ENCODE peak calls at places on chromosomes 11 and 22, in five cellular contexts. One of them, this sample, is unnamed.

GRCh38 chr22:17087176-17088131 is 2.7 kb downstream of the IL17RA start:
- DNase-seq in mammary epithelial cell: no peak
- DNase-seq in esophagus squamous epithelium: no peak
- DNase-seq in body of pancreas: no peak
- DNase-seq in heart left ventricle: no peak
- DNase-seq in this sample: no peak

GRCh38 chr11:9803685-9804413 is 140.0 kb downstream of the SWAP70 start:
- DNase-seq in mammary epithelial cell: no peak
- DNase-seq in esophagus squamous epithelium: no peak
- DNase-seq in body of pancreas: no peak
- DNase-seq in heart left ventricle: no peak
- DNase-seq in this sample: no peak

GRCh38 chr11:114080219-114080618 is 20.7 kb downstream of the ZBTB16 start:
- DNase-seq in mammary epithelial cell: no peak
- DNase-seq in esophagus squamous epithelium: no peak
- DNase-seq in body of pancreas: peak; percentile 25
- DNase-seq in heart left ventricle: peak; percentile 66
- DNase-seq in this sample: no peak

GRCh38 chr11:78449866-78450265 is 32.2 kb upstream of the GAB2 start:
- DNase-seq in mammary epithelial cell: no peak
- DNase-seq in esophagus squamous epithelium: no peak
- DNase-seq in body of pancreas: no peak
- DNase-seq in heart left ventricle: no peak
- DNase-seq in this sample: no peak

GRCh38 chr22:19429950-19430889 is 1.3 kb downstream of the HIRA start:
- DNase-seq in mammary epithelial cell: peak; percentile 46
- DNase-seq in esophagus squamous epithelium: no peak
- DNase-seq in body of pancreas: peak; percentile 24
- DNase-seq in heart left ventricle: peak; percentile 35
- DNase-seq in this sample: no peak

GRCh38 chr11:100925935-100926334 is 203.7 kb downstream of the PGR start:
- DNase-seq in mammary epithelial cell: peak; percentile 60
- DNase-seq in esophagus squamous epithelium: no peak
- DNase-seq in body of pancreas: no peak
- DNase-seq in heart left ventricle: no peak
- DNase-seq in this sample: no peak

GRCh38 chr22:36808611-36809344 is 8.1 kb downstream of the PVALB start:
- DNase-seq in mammary epithelial cell: no peak
- DNase-seq in esophagus squamous epithelium: no peak
- DNase-seq in body of pancreas: no peak
- DNase-seq in heart left ventricle: no peak
- DNase-seq in this sample: no peak

GRCh38 chr11:289706-290620 is 1.0 kb downstream of the PGGHG start:
- DNase-seq in mammary epithelial cell: no peak
- DNase-seq in esophagus squamous epithelium: no peak
- DNase-seq in body of pancreas: peak; percentile 37
- DNase-seq in heart left ventricle: peak; percentile 25
- DNase-seq in this sample: no peak

GRCh38 chr11:103624708-103625623 is 411.5 kb upstream of the DDI1 start:
- DNase-seq in mammary epithelial cell: peak; percentile 70
- DNase-seq in esophagus squamous epithelium: no peak
- DNase-seq in body of pancreas: no peak
- DNase-seq in heart left ventricle: peak; percentile 36
- DNase-seq in this sample: no peak

DNA sequence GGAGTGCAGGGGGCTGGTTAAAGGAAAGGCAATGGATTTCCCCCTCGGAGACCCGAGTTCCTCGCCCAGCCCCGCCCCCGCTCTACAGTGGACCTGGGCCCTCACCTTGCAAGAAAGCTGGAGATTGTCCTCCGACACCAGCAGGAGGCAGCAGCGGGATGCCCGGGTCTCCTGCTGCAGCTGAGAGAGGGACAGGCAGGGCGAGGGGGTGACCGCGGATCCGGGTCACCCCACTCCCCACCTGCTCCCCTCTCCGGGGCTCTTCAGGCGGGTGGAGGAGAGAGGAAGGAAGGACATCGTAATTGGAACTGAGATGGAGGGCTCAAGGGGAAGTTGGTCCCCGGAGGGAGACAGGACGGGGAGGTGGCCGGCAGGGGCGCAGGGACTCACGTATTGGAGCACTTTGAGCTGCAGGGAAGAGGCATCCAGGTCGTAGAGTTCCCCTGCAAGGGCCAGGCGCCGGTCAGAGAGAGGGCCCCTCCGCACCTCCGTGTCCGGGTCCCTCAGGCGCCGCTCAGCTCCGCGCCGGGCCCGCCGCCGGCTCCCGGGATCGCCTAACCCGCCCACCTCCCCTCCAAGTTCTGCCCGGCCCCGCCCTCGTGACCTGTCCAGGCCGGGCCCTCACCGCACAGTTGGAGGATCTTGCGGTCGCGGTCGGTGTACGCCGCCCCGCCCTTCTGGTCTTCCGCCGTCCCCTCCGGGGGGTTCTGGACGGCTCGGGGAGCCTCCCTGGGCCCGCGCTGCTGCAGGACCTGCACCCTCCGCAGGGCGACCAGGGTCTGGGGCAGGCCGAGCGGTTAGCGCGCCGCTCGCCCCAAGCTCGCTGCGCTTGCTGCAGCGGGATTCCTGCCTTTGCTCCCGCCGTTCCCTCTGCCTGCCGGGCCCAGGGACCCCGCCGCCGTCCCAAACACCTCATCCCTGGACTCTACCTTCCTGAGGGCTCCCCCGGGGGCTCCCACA is 84.1 kb downstream of the PDE2A start:
- DNase-seq in mammary epithelial cell: no peak
- DNase-seq in esophagus squamous epithelium: no peak
- DNase-seq in body of pancreas: peak; percentile 57
- DNase-seq in heart left ventricle: peak; percentile 46
- DNase-seq in this sample: no peak
- H3K4me3 ChIP-seq in mammary epithelial cell: no peak overlapping the region
- H3K4me3 ChIP-seq in esophagus squamous epithelium: no peak overlapping the region
- H3K4me3 ChIP-seq in body of pancreas: peak overlapping the region; percentile 31
- H3K4me3 ChIP-seq in heart left ventricle: peak overlapping the region; percentile 40
- H3K4me3 ChIP-seq in this sample: peak overlapping the region; percentile 54

GRCh38 chr11:133955091-133955846 is 1.5 kb downstream of the IGSF9B start:
- DNase-seq in mammary epithelial cell: no peak
- DNase-seq in esophagus squamous epithelium: no peak
- DNase-seq in body of pancreas: no peak
- DNase-seq in heart left ventricle: peak; percentile 90
- DNase-seq in this sample: peak; percentile 93

GRCh38 chr11:133956650-133957633 is at the start of gene IGSF9B:
- DNase-seq in mammary epithelial cell: peak; percentile 88
- DNase-seq in esophagus squamous epithelium: no peak
- DNase-seq in body of pancreas: peak; percentile 91
- DNase-seq in heart left ventricle: peak; percentile 89
- DNase-seq in this sample: peak; percentile 92

GRCh38 chr11:133957926-133958325 is 1.2 kb upstream of the IGSF9B start:
- DNase-seq in mammary epithelial cell: no peak
- DNase-seq in esophagus squamous epithelium: no peak
- DNase-seq in body of pancreas: no peak
- DNase-seq in heart left ventricle: peak; percentile 15
- DNase-seq in this sample: no peak

GRCh38 chr11:133953999-133954398 is 2.8 kb downstream of the IGSF9B start:
- DNase-seq in mammary epithelial cell: no peak
- DNase-seq in esophagus squamous epithelium: no peak
- DNase-seq in body of pancreas: no peak
- DNase-seq in heart left ventricle: no peak
- DNase-seq in this sample: no peak

GRCh38 chr11:133955945-133956421 is 785 bp downstream of the IGSF9B start:
- DNase-seq in mammary epithelial cell: no peak
- DNase-seq in esophagus squamous epithelium: no peak
- DNase-seq in body of pancreas: no peak
- DNase-seq in heart left ventricle: no peak
- DNase-seq in this sample: no peak
- H3K27me3 ChIP-seq in mammary epithelial cell: peaks cover 13% of the 10 kb centered on the region
- H3K27me3 ChIP-seq in esophagus squamous epithelium: peaks cover 87% of the 10 kb centered on the region
- H3K27me3 ChIP-seq in body of pancreas: peaks cover 14% of the 10 kb centered on the region
- H3K27me3 ChIP-seq in heart left ventricle: peaks cover 22% of the 10 kb centered on the region
- H3K27me3 ChIP-seq in this sample: no peaks in the 10 kb centered on the region

GRCh38 chr11:58787903-58788302 is 56.2 kb upstream of the GLYAT start:
- DNase-seq in mammary epithelial cell: peak; percentile 80
- DNase-seq in esophagus squamous epithelium: no peak
- DNase-seq in body of pancreas: no peak
- DNase-seq in heart left ventricle: no peak
- DNase-seq in this sample: no peak

GRCh38 chr11:58782066-58782465 is 50.3 kb upstream of the GLYAT start:
- DNase-seq in mammary epithelial cell: no peak
- DNase-seq in esophagus squamous epithelium: no peak
- DNase-seq in body of pancreas: no peak
- DNase-seq in heart left ventricle: no peak
- DNase-seq in this sample: no peak

GRCh38 chr11:58786693-58787092 is 55.0 kb upstream of the GLYAT start:
- DNase-seq in mammary epithelial cell: no peak
- DNase-seq in esophagus squamous epithelium: no peak
- DNase-seq in body of pancreas: no peak
- DNase-seq in heart left ventricle: no peak
- DNase-seq in this sample: no peak

GRCh38 chr11:58788355-58789023 is 56.0 kb downstream of the GLYATL2 start:
- DNase-seq in mammary epithelial cell: peak; percentile 77
- DNase-seq in esophagus squamous epithelium: no peak
- DNase-seq in body of pancreas: peak; percentile 54
- DNase-seq in heart left ventricle: peak; percentile 29
- DNase-seq in this sample: no peak

GRCh38 chr11:58784995-58785394 is 53.3 kb upstream of the GLYAT start:
- DNase-seq in mammary epithelial cell: no peak
- DNase-seq in esophagus squamous epithelium: no peak
- DNase-seq in body of pancreas: no peak
- DNase-seq in heart left ventricle: no peak
- DNase-seq in this sample: no peak
- H3K36me3 ChIP-seq in mammary epithelial cell: no peaks in the 10 kb centered on the region
- H3K36me3 ChIP-seq in esophagus squamous epithelium: no peaks in the 10 kb centered on the region
- H3K36me3 ChIP-seq in body of pancreas: no peaks in the 10 kb centered on the region
- H3K36me3 ChIP-seq in heart left ventricle: no peaks in the 10 kb centered on the region
- H3K36me3 ChIP-seq in this sample: no peaks in the 10 kb centered on the region

GRCh38 chr11:123742778-123743177 is 1.3 kb upstream of the ZNF202 start:
- DNase-seq in mammary epithelial cell: no peak
- DNase-seq in esophagus squamous epithelium: no peak
- DNase-seq in body of pancreas: no peak
- DNase-seq in heart left ventricle: no peak
- DNase-seq in this sample: no peak
- H3K4me3 ChIP-seq in mammary epithelial cell: no peak overlapping the region
- H3K4me3 ChIP-seq in esophagus squamous epithelium: no peak overlapping the region
- H3K4me3 ChIP-seq in body of pancreas: no peak overlapping the region
- H3K4me3 ChIP-seq in heart left ventricle: peak overlapping the region; percentile 94
- H3K4me3 ChIP-seq in this sample: peak overlapping the region; percentile 90

GRCh38 chr22:22534604-22535415 is 14.7 kb upstream of the ZNF280A start:
- DNase-seq in mammary epithelial cell: no peak
- DNase-seq in esophagus squamous epithelium: no peak
- DNase-seq in body of pancreas: no peak
- DNase-seq in heart left ventricle: no peak
- DNase-seq in this sample: no peak
- H3K27me3 ChIP-seq in mammary epithelial cell: no peaks in the 10 kb centered on the region
- H3K27me3 ChIP-seq in esophagus squamous epithelium: peaks cover 11% of the 10 kb centered on the region
- H3K27me3 ChIP-seq in body of pancreas: no peaks in the 10 kb centered on the region
- H3K27me3 ChIP-seq in heart left ventricle: no peaks in the 10 kb centered on the region
- H3K27me3 ChIP-seq in this sample: no peaks in the 10 kb centered on the region

DNA sequence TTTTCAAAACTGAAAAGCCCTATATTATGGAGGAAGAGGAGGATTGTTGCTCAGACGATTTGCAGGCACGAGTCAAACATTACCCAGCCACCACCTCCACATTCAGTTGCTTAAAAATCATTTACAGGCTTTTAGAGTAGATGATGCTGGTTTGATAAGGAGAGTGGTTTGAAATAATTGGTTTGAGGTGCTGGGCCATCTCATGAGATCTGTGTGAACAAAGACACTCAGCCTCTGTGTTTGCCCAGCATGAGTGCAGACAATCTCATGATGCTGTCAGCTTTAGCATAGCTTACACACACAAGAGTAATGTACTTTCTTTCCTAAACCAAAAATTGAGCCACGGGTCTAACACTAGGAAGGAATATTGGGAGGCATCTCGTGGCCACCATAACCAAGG is 4.3 kb downstream of the SLC43A3 start:
- DNase-seq in mammary epithelial cell: no peak
- DNase-seq in esophagus squamous epithelium: no peak
- DNase-seq in body of pancreas: no peak
- DNase-seq in heart left ventricle: no peak
- DNase-seq in this sample: no peak
- H3K36me3 ChIP-seq in mammary epithelial cell: peaks cover 9% of the 10 kb centered on the region
- H3K36me3 ChIP-seq in esophagus squamous epithelium: peaks cover 9% of the 10 kb centered on the region
- H3K36me3 ChIP-seq in body of pancreas: no peaks in the 10 kb centered on the region
- H3K36me3 ChIP-seq in heart left ventricle: no peaks in the 10 kb centered on the region
- H3K36me3 ChIP-seq in this sample: peaks cover 12% of the 10 kb centered on the region

GRCh38 chr11:117130879-117131278 is 13.2 kb upstream of the PAFAH1B2 start:
- DNase-seq in mammary epithelial cell: no peak
- DNase-seq in esophagus squamous epithelium: no peak
- DNase-seq in body of pancreas: no peak
- DNase-seq in heart left ventricle: no peak
- DNase-seq in this sample: no peak

DNA sequence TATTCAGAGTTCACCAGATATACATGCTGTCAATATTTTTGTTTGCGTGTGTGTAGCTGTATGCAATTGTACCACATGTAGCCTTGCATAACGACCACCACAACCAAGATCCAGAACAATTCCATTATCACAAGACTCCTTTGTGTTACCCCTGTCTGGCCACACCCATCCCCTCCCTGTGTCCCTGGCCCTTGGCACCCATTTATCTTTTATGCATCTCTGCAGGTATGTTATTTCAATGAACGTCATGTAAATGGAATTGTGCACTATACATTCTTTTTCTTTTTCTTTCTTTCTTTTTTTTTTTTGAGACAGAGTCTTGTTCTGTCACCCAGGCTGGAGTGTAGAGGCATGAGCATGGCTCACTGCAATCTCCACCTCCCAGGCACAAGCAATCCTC is 9.7 kb upstream of the PAFAH1B2 start:
- DNase-seq in mammary epithelial cell: no peak
- DNase-seq in esophagus squamous epithelium: no peak
- DNase-seq in body of pancreas: no peak
- DNase-seq in heart left ventricle: no peak
- DNase-seq in this sample: no peak
- H3K4me3 ChIP-seq in mammary epithelial cell: no peak overlapping the region
- H3K4me3 ChIP-seq in esophagus squamous epithelium: no peak overlapping the region
- H3K4me3 ChIP-seq in body of pancreas: no peak overlapping the region
- H3K4me3 ChIP-seq in heart left ventricle: no peak overlapping the region
- H3K4me3 ChIP-seq in this sample: no peak overlapping the region

GRCh38 chr11:11667056-11667455 is 45.3 kb upstream of the GALNT18 start:
- DNase-seq in mammary epithelial cell: no peak
- DNase-seq in esophagus squamous epithelium: no peak
- DNase-seq in body of pancreas: no peak
- DNase-seq in heart left ventricle: no peak
- DNase-seq in this sample: no peak
- H3K27me3 ChIP-seq in mammary epithelial cell: peaks cover 8% of the 10 kb centered on the region
- H3K27me3 ChIP-seq in esophagus squamous epithelium: peaks cover 16% of the 10 kb centered on the region
- H3K27me3 ChIP-seq in body of pancreas: no peaks in the 10 kb centered on the region
- H3K27me3 ChIP-seq in heart left ventricle: no peaks in the 10 kb centered on the region
- H3K27me3 ChIP-seq in this sample: no peaks in the 10 kb centered on the region

GRCh38 chr11:95566151-95566670 is 223.4 kb downstream of the FAM76B start:
- DNase-seq in mammary epithelial cell: no peak
- DNase-seq in esophagus squamous epithelium: no peak
- DNase-seq in body of pancreas: no peak
- DNase-seq in heart left ventricle: no peak
- DNase-seq in this sample: no peak

GRCh38 chr11:95565692-95566091 is 223.9 kb downstream of the FAM76B start:
- DNase-seq in mammary epithelial cell: no peak
- DNase-seq in esophagus squamous epithelium: no peak
- DNase-seq in body of pancreas: no peak
- DNase-seq in heart left ventricle: no peak
- DNase-seq in this sample: no peak

GRCh38 chr11:95563859-95564258 is 225.7 kb downstream of the FAM76B start:
- DNase-seq in mammary epithelial cell: no peak
- DNase-seq in esophagus squamous epithelium: no peak
- DNase-seq in body of pancreas: no peak
- DNase-seq in heart left ventricle: no peak
- DNase-seq in this sample: no peak

GRCh38 chr11:95559899-95560298 is 229.7 kb downstream of the FAM76B start:
- DNase-seq in mammary epithelial cell: no peak
- DNase-seq in esophagus squamous epithelium: no peak
- DNase-seq in body of pancreas: peak; percentile 14
- DNase-seq in heart left ventricle: no peak
- DNase-seq in this sample: peak; percentile 72

GRCh38 chr11:95563173-95563572 is 226.4 kb downstream of the FAM76B start:
- DNase-seq in mammary epithelial cell: no peak
- DNase-seq in esophagus squamous epithelium: no peak
- DNase-seq in body of pancreas: no peak
- DNase-seq in heart left ventricle: no peak
- DNase-seq in this sample: no peak
- H3K36me3 ChIP-seq in mammary epithelial cell: no peaks in the 10 kb centered on the region
- H3K36me3 ChIP-seq in esophagus squamous epithelium: no peaks in the 10 kb centered on the region
- H3K36me3 ChIP-seq in body of pancreas: no peaks in the 10 kb centered on the region
- H3K36me3 ChIP-seq in heart left ventricle: no peaks in the 10 kb centered on the region
- H3K36me3 ChIP-seq in this sample: no peaks in the 10 kb centered on the region